ENCODE peak calls at places on chromosomes 7 and 10, in five cellular contexts. T, U, J, S and L are unnamed samples.

GRCh38 chr10:71302874-71303568 is 16.0 kb upstream of the SLC29A3 start:
- DNase-seq in T (no peak), U (peak; percentile 45), J (no peak), S (no peak), L (no peak)

GRCh38 chr10:12608761-12609160 is 259.4 kb downstream of the CAMK1D start:
- DNase-seq in T (peak; percentile 72), U (no peak), J (no peak), S (no peak), L (no peak)

GRCh38 chr10:95327367-95327766 is 36.6 kb upstream of the PDLIM1 start:
- DNase-seq in T (no peak), U (peak; percentile 94), J (no peak), S (no peak), L (no peak)

GRCh38 chr10:129628823-129629222 is 161.8 kb downstream of the MGMT start:
- DNase-seq in T (peak; percentile 63), U (no peak), J (no peak), S (no peak), L (no peak)

GRCh38 chr7:132655071-132655761 is 78.9 kb upstream of the PLXNA4 start:
- DNase-seq in T (no peak), U (no peak), J (peak; percentile 55), S (no peak), L (no peak)

GRCh38 chr10:33041783-33042437 is 83.9 kb upstream of the ITGB1 start:
- DNase-seq in T (no peak), U (peak; percentile 72), J (peak; percentile 44), S (no peak), L (no peak)

GRCh38 chr10:57362811-57363210 is 904.9 kb downstream of the IPMK start:
- DNase-seq in T (no peak), U (no peak), J (no peak), S (no peak), L (no peak)

GRCh38 chr7:124130-124949 is 68.0 kb upstream of the FAM20C start:
- DNase-seq in T (peak; percentile 76), U (no peak), J (no peak), S (no peak), L (no peak)

GRCh38 chr10:14369881-14370280 is 39.2 kb upstream of the FRMD4A start:
- DNase-seq in T (peak; percentile 39), U (no peak), J (no peak), S (no peak), L (no peak)

GRCh38 chr10:24483701-24484100 is 240.0 kb downstream of the ARHGAP21 start:
- DNase-seq in T (peak; percentile 89), U (peak; percentile 30), J (no peak), S (no peak), L (no peak)

GRCh38 chr10:75926763-75927162 is 495.3 kb downstream of the LRMDA start:
- DNase-seq in T (no peak), U (no peak), J (no peak), S (no peak), L (no peak)

GRCh38 chr10:114261116-114261515 is 22.1 kb downstream of the VWA2 start:
- DNase-seq in T (no peak), U (no peak), J (no peak), S (peak; percentile 60), L (peak; percentile 43)

GRCh38 chr10:108586424-108586823 is 1336.9 kb downstream of the XPNPEP1 start:
- DNase-seq in T (no peak), U (no peak), J (no peak), S (no peak), L (no peak)

GRCh38 chr7:150450491-150450992 is at the start of gene GIMAP8:
- DNase-seq in T (peak; percentile 90), U (no peak), J (no peak), S (no peak), L (no peak)
- H3K4me3 ChIP-seq in T (peak within 1 kb of the TSS; percentile 28), U (no peak within 1 kb of the TSS), J (no peak within 1 kb of the TSS), S (no peak within 1 kb of the TSS), L (no peak within 1 kb of the TSS)

GRCh38 chr10:131158695-131159094 is 152.8 kb downstream of the TCERG1L start:
- DNase-seq in T (no peak), U (no peak), J (no peak), S (no peak), L (no peak)
- H3K4me3 ChIP-seq in T (no peak overlapping the region), U (no peak overlapping the region), J (no peak overlapping the region), S (no peak overlapping the region), L (no peak overlapping the region)

DNA sequence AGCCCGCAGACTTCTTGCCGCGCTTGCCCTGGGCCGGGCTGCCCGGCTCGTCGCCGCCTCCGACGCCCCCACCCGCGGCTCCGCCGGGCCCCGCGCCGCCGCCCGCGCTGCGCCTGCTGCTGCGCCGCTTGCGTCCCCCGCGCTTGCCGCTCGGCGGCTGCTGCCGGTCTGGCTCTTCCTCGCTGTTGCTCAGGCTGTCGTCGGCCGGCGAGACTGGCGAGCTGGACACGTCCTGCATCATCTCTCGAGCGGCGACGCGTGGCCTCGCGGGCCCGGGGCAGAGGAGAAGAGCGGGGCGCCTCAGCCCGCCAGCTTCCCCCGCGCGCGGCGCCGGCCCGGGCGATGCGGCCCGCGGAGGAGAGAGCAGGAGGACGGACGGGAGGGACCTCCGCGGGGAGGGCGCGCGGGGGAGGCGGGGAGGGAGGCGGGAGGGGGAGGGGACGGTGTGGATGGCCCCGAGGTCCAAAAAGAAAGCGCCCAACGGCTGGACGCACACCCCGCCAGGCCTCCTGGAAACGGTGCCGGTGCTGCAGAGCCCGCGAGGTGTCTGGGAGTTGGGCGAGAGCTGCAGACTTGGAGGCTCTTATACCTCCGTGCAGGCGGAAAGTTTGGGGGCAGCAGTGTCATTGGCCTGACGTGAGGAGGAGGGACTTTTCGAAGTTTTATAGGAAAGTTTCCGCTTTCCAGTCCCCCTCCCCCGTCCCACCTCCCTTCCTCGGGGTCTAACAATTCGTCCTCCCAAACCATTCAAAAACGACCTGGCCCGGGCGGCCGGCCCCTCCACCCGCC is at the start of gene TWIST1:
- DNase-seq in T (peak; percentile 97), U (peak; percentile 44), J (peak; percentile 80), S (peak; percentile 96), L (peak; percentile 92)
- H3K4me3 ChIP-seq in T (peak within 1 kb of the TSS; percentile 59), U (peak within 1 kb of the TSS; percentile 91), J (peak within 1 kb of the TSS; percentile 58), S (peak within 1 kb of the TSS; percentile 95), L (peak within 1 kb of the TSS; percentile 87)

GRCh38 chr7:151248191-151249033 is at the start of gene SMARCD3:
- DNase-seq in T (no peak), U (peak; percentile 72), J (peak; percentile 79), S (no peak), L (no peak)

GRCh38 chr7:151250181-151251095 is 1.9 kb upstream of the SMARCD3 start:
- DNase-seq in T (no peak), U (no peak), J (no peak), S (no peak), L (no peak)

GRCh38 chr7:151249732-151250072 is 1.2 kb upstream of the SMARCD3 start:
- DNase-seq in T (no peak), U (peak; percentile 74), J (no peak), S (no peak), L (no peak)

GRCh38 chr7:151247611-151248176 is 800 bp downstream of the SMARCD3 start:
- DNase-seq in T (no peak), U (peak; percentile 43), J (peak; percentile 56), S (no peak), L (no peak)

GRCh38 chr7:151249034-151249731 is 689 bp upstream of the SMARCD3 start:
- DNase-seq in T (peak; percentile 93), U (peak; percentile 50), J (peak; percentile 58), S (no peak), L (no peak)
- H3K4me3 ChIP-seq in T (peak overlapping the region; percentile 29), U (peak overlapping the region; percentile 60), J (peak overlapping the region; percentile 36), S (peak overlapping the region; percentile 81), L (peak overlapping the region; percentile 80)

GRCh38 chr7:16463520-16463919 is 2.0 kb downstream of the SOSTDC1 start:
- DNase-seq in T (no peak), U (no peak), J (no peak), S (no peak), L (no peak)
- H3K4me3 ChIP-seq in T (no peak overlapping the region), U (no peak overlapping the region), J (no peak overlapping the region), S (no peak overlapping the region), L (no peak overlapping the region)

GRCh38 chr7:130294314-130294713 is 1.4 kb downstream of the CPA4 start:
- DNase-seq in T (no peak), U (no peak), J (no peak), S (no peak), L (peak; percentile 58)
- H3K4me3 ChIP-seq in T (no peak overlapping the region), U (no peak overlapping the region), J (no peak overlapping the region), S (no peak overlapping the region), L (no peak overlapping the region)

DNA sequence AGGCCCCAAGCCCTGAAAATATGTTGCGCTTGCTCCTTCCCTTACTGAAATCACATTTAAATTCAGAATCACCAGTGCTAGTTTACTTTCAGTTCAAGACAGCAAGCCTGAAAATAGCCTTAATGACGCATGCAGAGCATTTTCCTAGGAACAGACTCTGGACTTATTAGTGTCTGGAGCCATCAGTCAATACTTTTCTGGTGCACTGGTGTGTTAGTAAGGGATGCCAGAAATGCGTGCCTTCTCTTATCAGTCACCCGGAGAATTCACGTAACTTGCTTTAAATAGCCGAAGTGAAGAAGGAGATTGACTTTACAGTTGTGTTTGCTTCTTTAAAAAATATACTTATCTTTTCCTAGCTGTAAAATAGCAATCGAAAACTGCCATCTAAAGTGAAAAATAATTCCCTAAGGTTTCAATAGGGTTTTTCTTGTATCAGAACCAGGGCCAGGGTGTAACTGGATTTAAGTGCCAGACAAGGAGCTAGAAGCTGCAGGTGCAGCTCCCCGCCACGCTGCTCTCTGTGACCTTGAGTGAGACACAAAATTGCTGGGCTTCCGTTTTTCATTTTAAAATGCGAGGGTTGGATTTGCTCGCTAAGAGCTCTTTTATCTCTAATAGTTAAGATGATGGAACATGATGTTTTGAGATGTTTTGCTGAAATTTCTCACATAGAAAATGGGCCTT is 177.8 kb downstream of the NSUN6 start:
- DNase-seq in T (no peak), U (no peak), J (no peak), S (no peak), L (no peak)
- H3K4me3 ChIP-seq in T (no peak overlapping the region), U (no peak overlapping the region), J (no peak overlapping the region), S (no peak overlapping the region), L (no peak overlapping the region)

DNA sequence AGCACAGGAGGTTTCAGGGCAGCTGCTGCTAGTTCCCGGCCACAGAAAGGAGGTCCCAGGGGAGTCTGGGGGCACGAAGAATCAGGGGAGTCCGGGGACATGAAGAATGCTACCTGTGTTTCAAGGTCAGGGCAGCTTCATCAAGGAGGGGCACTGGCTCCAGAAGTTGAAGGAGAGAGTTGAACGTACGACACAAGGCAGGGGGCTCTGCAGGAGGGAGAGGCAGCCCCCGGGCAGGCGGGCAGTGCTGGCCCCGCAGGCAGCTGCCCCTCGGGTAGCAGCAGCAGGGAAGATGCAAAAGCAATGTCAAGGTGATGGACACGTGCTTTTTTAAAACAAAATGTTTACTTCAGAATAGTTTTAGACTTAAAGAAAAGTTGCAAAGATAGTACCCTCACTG is 134.7 kb upstream of the RNF32 start:
- DNase-seq in T (no peak), U (no peak), J (no peak), S (no peak), L (no peak)
- H3K4me3 ChIP-seq in T (no peak overlapping the region), U (no peak overlapping the region), J (no peak overlapping the region), S (no peak overlapping the region), L (no peak overlapping the region)